ENCODE peak calls at places on chromosomes 3 and 15, in four cellular contexts. B, F, I and E are unnamed samples.

GRCh38 chr15:84778194-84778593 is 29.8 kb downstream of the ZNF592 start:
- DNase-seq in I (no peak), F (no peak), B (no peak), E (no peak)

GRCh38 chr3:196969001-196969659 is 497 bp upstream of the PIGZ start:
- DNase-seq in F (peak), B (no peak), I (peak), E (peak)

GRCh38 chr15:79635149-79635771 is 203.1 kb downstream of the MINAR1 start:
- DNase-seq in B (no peak), F (no peak), I (no peak), E (no peak)

GRCh38 chr15:36682091-36682490 is 102.7 kb downstream of the CDIN1 start:
- DNase-seq in I (peak), F (no peak), B (peak), E (no peak)

GRCh38 chr3:111984636-111985298 is 5.9 kb downstream of the ABHD10 start:
- DNase-seq in F (no peak), I (no peak), B (no peak), E (no peak)

GRCh38 chr3:182238141-182238540 is 526.4 kb downstream of the SOX2 start:
- DNase-seq in I (no peak), F (no peak), B (no peak), E (no peak)

GRCh38 chr15:93088200-93088980 is 621 bp downstream of the RGMA start:
- DNase-seq in I (peak), B (no peak), F (peak), E (peak)

GRCh38 chr3:147838650-147839049 is 429.5 kb downstream of the ZIC1 start:
- DNase-seq in I (peak), F (no peak), B (no peak), E (no peak)

GRCh38 chr3:39383913-39384664 is 919 bp downstream of the SLC25A38 start:
- DNase-seq in B (peak), I (peak), F (peak), E (peak)

GRCh38 chr15:71588746-71589145 is 221.6 kb upstream of the NR2E3 start:
- DNase-seq in I (peak), B (peak), F (no peak), E (no peak)

GRCh38 chr3:132210476-132211346 is 106.5 kb upstream of the ACP3 start:
- DNase-seq in I (peak), B (no peak), F (no peak), E (no peak)

GRCh38 chr15:90620379-90621134 is 90.8 kb downstream of the CRTC3 start:
- DNase-seq in I (no peak), F (no peak), B (no peak), E (peak)

GRCh38 chr15:64089553-64090280 is 3.9 kb downstream of the CIAO2A start:
- DNase-seq in I (no peak), B (no peak), F (no peak), E (no peak)

GRCh38 chr15:44706946-44707636 is 4.0 kb downstream of the PATL2 start:
- DNase-seq in I (no peak), F (no peak), B (no peak), E (no peak)

GRCh38 chr15:92521624-92522008 is 127.9 kb downstream of the ST8SIA2 start:
- DNase-seq in F (no peak), B (peak), I (peak), E (peak)

GRCh38 chr3:117150628-117151027 is 441.0 kb downstream of the TUSC7 start:
- DNase-seq in I (peak), B (no peak), F (no peak), E (no peak)

GRCh38 chr15:67050062-67050461 is 15.3 kb upstream of the SMAD3 start:
- DNase-seq in B (no peak), F (no peak), I (peak), E (no peak)

GRCh38 chr15:33296856-33297255 is 13.9 kb upstream of the RYR3 start:
- DNase-seq in I (no peak), B (no peak), F (no peak), E (no peak)

GRCh38 chr15:70348581-70349344 is 251.0 kb upstream of the TLE3 start:
- DNase-seq in F (no peak), B (no peak), I (peak), E (no peak)

GRCh38 chr3:59192473-59192872 is 142.6 kb upstream of the CFAP20DC start:
- DNase-seq in I (peak), B (peak), F (no peak), E (no peak)

GRCh38 chr3:110878692-110879091 is 192.9 kb upstream of the NECTIN3 start:
- DNase-seq in B (no peak), I (no peak), F (no peak), E (no peak)

GRCh38 chr3:32302601-32303000 is 64.1 kb downstream of the CMTM8 start:
- DNase-seq in F (no peak), I (no peak), B (no peak), E (no peak)

GRCh38 chr3:177126015-177126773 is 71.1 kb downstream of the TBL1XR1 start:
- DNase-seq in F (no peak), I (peak), B (peak), E (no peak)

GRCh38 chr3:31533169-31533870 is 595 bp downstream of the STT3B start:
- DNase-seq in F (peak), I (peak), B (peak), E (peak)

GRCh38 chr3:111517801-111518200 is 24.2 kb upstream of the CD96 start:
- DNase-seq in F (no peak), B (no peak), I (no peak), E (no peak)

GRCh38 chr15:38549222-38549621 is 15.4 kb downstream of the RASGRP1 start:
- DNase-seq in F (no peak), I (peak), B (no peak), E (no peak)

GRCh38 chr15:89502867-89503595 is 6.6 kb upstream of the RHCG start:
- DNase-seq in I (no peak), F (no peak), B (no peak), E (no peak)

GRCh38 chr3:13414040-13414729 is 5.9 kb downstream of the NUP210 start:
- DNase-seq in F (peak), B (no peak), I (no peak), E (peak)

GRCh38 chr3:184145120-184145524 is 10.0 kb downstream of the EIF2B5 start:
- DNase-seq in F (peak), B (peak), I (peak), E (no peak)

GRCh38 chr3:127804141-127804540 is 18.2 kb downstream of the MGLL start:
- DNase-seq in I (no peak), F (no peak), B (no peak), E (no peak)
- H3K27ac ChIP-seq in I (peak), F (no peak), B (no peak), E (no peak)

DNA sequence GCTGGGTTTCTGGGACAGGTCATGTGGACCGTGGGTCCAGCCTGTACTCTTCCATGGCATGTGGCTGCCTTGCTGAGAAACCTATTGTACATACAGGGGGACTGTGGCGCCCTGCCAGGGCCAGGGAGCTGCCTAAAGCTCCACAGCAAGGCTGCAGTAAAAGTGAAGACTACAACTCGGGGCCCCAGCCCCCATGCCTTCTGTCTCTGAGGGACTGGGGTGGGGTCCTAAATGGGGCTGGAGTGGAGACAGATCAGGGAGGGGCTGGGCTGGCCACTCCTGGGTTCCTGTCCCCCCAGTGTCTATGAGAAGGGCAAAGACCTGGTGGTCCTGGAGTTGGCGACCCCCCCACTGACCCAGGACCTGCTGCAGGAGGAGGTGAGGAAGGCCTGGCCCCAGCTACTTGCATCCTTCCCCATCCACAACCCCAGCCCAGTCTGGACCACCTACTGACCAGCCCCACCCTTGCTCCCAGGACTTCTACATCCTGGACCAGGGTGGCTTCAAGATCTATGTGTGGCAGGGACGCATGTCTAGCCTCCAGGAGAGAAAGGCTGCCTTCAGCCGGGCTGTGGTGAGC is 7.3 kb downstream of the VILL start:
- DNase-seq in B (no peak), I (no peak), F (no peak), E (no peak)
- H3K27ac ChIP-seq in B (no peak), I (no peak), F (peak), E (peak)

DNA sequence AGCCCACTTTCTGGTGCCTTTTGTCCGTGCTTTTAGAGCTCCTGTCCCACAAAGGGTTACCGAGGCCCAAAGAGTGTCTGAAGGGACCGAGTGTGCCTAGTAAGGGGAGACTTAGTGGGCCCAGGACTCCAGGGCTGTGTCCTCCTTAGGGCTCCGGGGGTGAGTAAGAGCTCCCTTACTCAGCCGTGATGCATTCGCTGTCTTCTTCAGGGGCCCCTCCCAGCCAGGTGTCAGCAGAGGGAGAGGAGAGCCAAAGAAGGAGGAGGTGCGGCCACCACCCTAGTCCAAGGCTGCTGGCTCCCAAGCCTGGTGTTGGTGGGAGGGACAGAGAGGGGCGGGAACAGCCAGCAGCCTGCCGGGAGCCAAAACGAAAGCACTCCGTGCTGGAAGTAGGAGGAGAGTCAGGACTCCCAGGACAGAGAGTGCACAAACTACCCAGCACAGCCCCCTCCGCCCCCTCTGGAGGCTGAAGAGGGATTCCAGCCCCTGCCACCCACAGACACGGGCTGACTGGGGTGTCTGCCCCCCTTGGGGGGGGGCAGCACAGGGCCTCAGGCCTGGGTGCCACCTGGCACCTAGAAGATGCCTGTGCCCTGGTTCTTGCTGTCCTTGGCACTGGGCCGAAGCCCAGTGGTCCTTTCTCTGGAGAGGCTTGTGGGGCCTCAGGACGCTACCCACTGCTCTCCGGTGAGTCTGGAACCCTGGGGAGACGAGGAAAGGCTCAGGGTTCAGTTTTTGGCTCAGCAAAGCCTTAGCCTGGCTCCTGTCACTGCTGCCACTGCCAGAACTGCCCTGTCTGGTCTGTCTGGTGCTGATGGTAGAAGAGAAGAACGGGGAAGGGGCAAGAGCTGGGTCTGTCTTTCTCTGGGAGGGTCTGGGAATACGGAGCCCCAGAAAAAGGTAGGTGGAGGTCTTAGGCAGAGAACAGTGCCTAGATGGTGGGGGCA is at the start of gene IL17RC:
- DNase-seq in B (peak), I (peak), F (no peak), E (no peak)
- H3K27ac ChIP-seq in B (peak), I (peak), F (peak), E (no peak)

GRCh38 chr3:125002414-125002811 is 53.4 kb downstream of the HEG1 start:
- DNase-seq in I (no peak), F (no peak), B (no peak), E (no peak)
- H3K27ac ChIP-seq in I (no peak), F (no peak), B (no peak), E (no peak)

GRCh38 chr3:42081814-42082473 is 9.2 kb upstream of the TRAK1 start:
- DNase-seq in F (no peak), B (no peak), I (no peak), E (peak)
- H3K27ac ChIP-seq in F (no peak), B (no peak), I (peak), E (no peak)